ENCODE peak calls at places on chromosome 4, in five cellular contexts. C, Y, N, X and E are unnamed samples.

GRCh38 chr4:159366966-159367365 is 264.1 kb downstream of the RAPGEF2 start:
- DNase-seq in C (no peak), X (no peak), N (no peak), Y (no peak), E (no peak)

GRCh38 chr4:86011117-86011516 is 348.7 kb downstream of the MAPK10 start:
- DNase-seq in C (no peak), N (no peak), X (no peak), Y (no peak), E (no peak)

GRCh38 chr4:73187325-73187724 is 71.3 kb downstream of the ANKRD17 start:
- DNase-seq in N (no peak), Y (no peak), C (no peak), X (no peak), E (no peak)

GRCh38 chr4:9964884-9965283 is 56.4 kb downstream of the SLC2A9 start:
- DNase-seq in N (no peak), Y (no peak), X (no peak), C (no peak), E (no peak)

GRCh38 chr4:186072516-186072915 is 3.6 kb downstream of the TLR3 start:
- DNase-seq in Y (no peak), C (no peak), X (no peak), N (no peak), E (no peak)

GRCh38 chr4:100894339-100894870 is 376.6 kb upstream of the EMCN start:
- DNase-seq in Y (no peak), C (no peak), X (no peak), N (no peak), E (peak)

GRCh38 chr4:139734875-139735380 is 69.3 kb downstream of the MGST2 start:
- DNase-seq in Y (peak), N (peak), C (peak), X (peak), E (peak)

GRCh38 chr4:174563399-174563798 is 41.1 kb upstream of the HPGD start:
- DNase-seq in C (no peak), N (no peak), Y (no peak), X (no peak), E (no peak)

GRCh38 chr4:151771664-151772063 is 10.9 kb upstream of the GATB start:
- DNase-seq in C (no peak), Y (no peak), X (no peak), N (no peak), E (no peak)

GRCh38 chr4:6425336-6425735 is 47.1 kb downstream of the PPP2R2C start:
- DNase-seq in X (no peak), C (no peak), N (no peak), Y (no peak), E (no peak)

GRCh38 chr4:33625762-33626161 is 2618.6 kb downstream of the ARAP2 start:
- DNase-seq in N (no peak), Y (no peak), C (no peak), X (no peak), E (peak)

GRCh38 chr4:76665139-76665538 is 230.1 kb downstream of the SHROOM3 start:
- DNase-seq in C (peak), Y (no peak), X (peak), N (peak), E (no peak)

GRCh38 chr4:78254893-78255292 is 197.8 kb downstream of the FRAS1 start:
- DNase-seq in C (no peak), Y (no peak), N (no peak), X (no peak), E (no peak)

GRCh38 chr4:64774626-64775025 is 365.4 kb upstream of the TECRL start:
- DNase-seq in X (no peak), N (no peak), C (no peak), Y (no peak), E (no peak)

GRCh38 chr4:56575820-56576429 is 70.3 kb downstream of the ARL9 start:
- DNase-seq in N (peak), X (no peak), Y (no peak), C (no peak), E (no peak)

GRCh38 chr4:87657525-87657924 is 7.4 kb downstream of the DMP1 start:
- DNase-seq in X (no peak), C (no peak), N (peak), Y (no peak), E (no peak)

GRCh38 chr4:40842725-40843401 is 93.1 kb downstream of the NSUN7 start:
- DNase-seq in Y (no peak), X (no peak), C (no peak), N (no peak), E (peak)

GRCh38 chr4:3530663-3531254 is 1.5 kb downstream of the LRPAP1 start:
- DNase-seq in C (no peak), X (no peak), Y (no peak), N (no peak), E (no peak)

GRCh38 chr4:88446124-88446523 is 10.8 kb upstream of the HERC5 start:
- DNase-seq in Y (no peak), C (no peak), N (no peak), X (no peak), E (no peak)

GRCh38 chr4:142030010-142030409 is 393.6 kb downstream of the IL15 start:
- DNase-seq in N (no peak), X (no peak), C (no peak), Y (no peak), E (no peak)